ENCODE peak calls at places on chromosomes 11 and 22, in eight cellular contexts. S is AG10803; Q is upper lobe of right lung; O is H54; M is lung; Y is stimulated activated CD4-positive, alpha-beta T cell treated with anti-CD3 and anti-CD28 coated beads, Interleukin-4, amount 100 ng/mL, for 48 hours; A is AG04450; H is cardiac muscle cell. G is an unnamed sample.

GRCh38 chr11:59247535-59248227 is 35.0 kb upstream of the MPEG1 start:
- DNase-seq in S (peak), Q (no peak), O (no peak), M (peak), Y (no peak), A (no peak), H (peak), G (no peak)

GRCh38 chr11:13143486-13144297 is 133.9 kb upstream of the BMAL1 start:
- DNase-seq in S (no peak), Q (no peak), O (no peak), M (no peak), Y (no peak), A (no peak), H (no peak), G (no peak)

GRCh38 chr11:76030286-76030685 is 176.0 kb downstream of the WNT11 start:
- DNase-seq in S (no peak), Q (no peak), O (no peak), M (no peak), Y (no peak), A (peak), H (peak), G (no peak)

GRCh38 chr11:5288108-5288911 is 13.4 kb downstream of the OR51B4 start:
- DNase-seq in S (no peak), Q (no peak), O (no peak), M (no peak), Y (no peak), A (peak), H (peak), G (no peak)

GRCh38 chr22:17773606-17774205 is 563 bp downstream of the BID start:
- DNase-seq in S (no peak), Q (no peak), O (peak), M (no peak), Y (peak), A (no peak), H (peak), G (no peak)

GRCh38 chr11:17386331-17387084 is 2.0 kb downstream of the KCNJ11 start:
- DNase-seq in S (peak), Q (no peak), O (peak), M (peak), Y (peak), A (no peak), H (peak), G (no peak)

GRCh38 chr11:65560555-65561418 is 2.6 kb upstream of the LTBP3 start:
- DNase-seq in S (no peak), Q (no peak), O (no peak), M (no peak), Y (no peak), A (no peak), H (peak), G (no peak)

GRCh38 chr22:23774114-23774921 is 1.7 kb downstream of the MMP11 start:
- DNase-seq in S (no peak), Q (no peak), O (no peak), M (no peak), Y (no peak), A (no peak), H (no peak), G (no peak)

GRCh38 chr11:75615709-75616108 is 53.1 kb downstream of the MAP6 start:
- DNase-seq in S (no peak), Q (no peak), O (no peak), M (no peak), Y (no peak), A (no peak), H (no peak), G (no peak)

GRCh38 chr11:47248664-47249377 is at the start of gene ACP2:
- DNase-seq in S (peak), Q (peak), O (peak), M (peak), Y (peak), A (peak), H (peak), G (peak)

GRCh38 chr11:128501576-128502549 is 85.5 kb downstream of the ETS1 start:
- DNase-seq in S (peak), Q (no peak), O (no peak), M (no peak), Y (no peak), A (no peak), H (peak), G (no peak)

GRCh38 chr11:8258771-8259170 is 4.9 kb downstream of the LMO1 start:
- DNase-seq in S (peak), Q (peak), O (peak), M (no peak), Y (no peak), A (no peak), H (peak), G (no peak)

GRCh38 chr11:124167852-124168251 is 15.3 kb upstream of the OR10D3 start:
- DNase-seq in S (no peak), Q (no peak), O (no peak), M (no peak), Y (no peak), A (no peak), H (no peak), G (no peak)

GRCh38 chr11:27215471-27216267 is 147.3 kb downstream of the CCDC34 start:
- DNase-seq in S (no peak), Q (peak), O (no peak), M (peak), Y (no peak), A (no peak), H (no peak), G (no peak)

GRCh38 chr11:26331911-26332571 is at the start of gene ANO3:
- DNase-seq in S (peak), Q (peak), O (no peak), M (peak), Y (peak), A (peak), H (peak), G (peak)

GRCh38 chr22:45235101-45235777 is 5.5 kb downstream of the KIAA0930 start:
- DNase-seq in S (no peak), Q (no peak), O (no peak), M (no peak), Y (no peak), A (no peak), H (no peak), G (peak)